ENCODE peak calls at places on chromosomes 5 and 9, in nine cellular contexts. C is heart left ventricle; E is H1; T is endodermal cell; Z is aorta; G is testis; M is transverse colon; O is SJCRH30; X is CD8-positive, alpha-beta memory T cell. K is an unnamed sample. For H3K27me3 and H3K4me1, the result is how much of the 10 kb centered on the place peaks cover.

GRCh38 chr5:137838976-137839375 is 28.7 kb upstream of the MYOT start:
- DNase-seq in C (no peak), E (no peak), T (no peak), Z (no peak), G (no peak), M (no peak), O (no peak), X (no peak), K (no peak)

GRCh38 chr9:87850405-87850804 is 32.3 kb upstream of the SPATA31E1 start:
- DNase-seq in C (no peak), E (no peak), T (no peak), Z (peak), G (no peak), M (no peak), O (no peak), X (no peak), K (no peak)

GRCh38 chr9:94054731-94055130 is 29.5 kb upstream of the PTPDC1 start:
- DNase-seq in C (no peak), E (no peak), T (no peak), Z (no peak), G (no peak), M (no peak), O (no peak), X (no peak), K (no peak)

GRCh38 chr9:1869843-1870242 is 145.3 kb upstream of the SMARCA2 start:
- DNase-seq in C (no peak), E (peak), T (peak), Z (no peak), G (peak), M (no peak), O (peak), X (no peak), K (no peak)

GRCh38 chr5:148290271-148291195 is 21.7 kb upstream of the SPINK7 start:
- DNase-seq in C (no peak), E (no peak), T (peak), Z (no peak), G (no peak), M (no peak), O (peak), X (no peak), K (no peak)

GRCh38 chr9:126145887-126146253 is 180.8 kb upstream of the MVB12B start:
- DNase-seq in C (no peak), E (no peak), T (no peak), Z (no peak), G (no peak), M (no peak), O (no peak), X (no peak), K (no peak)

GRCh38 chr9:137310190-137311052 is 8.3 kb upstream of the NRARP start:
- DNase-seq in C (no peak), E (peak), T (peak), Z (peak), G (no peak), M (peak), O (no peak), X (no peak), K (peak)

GRCh38 chr5:122775713-122776084 is 819 bp downstream of the SNX2 start:
- DNase-seq in C (no peak), E (no peak), T (no peak), Z (no peak), G (no peak), M (no peak), O (no peak), X (no peak), K (no peak)

GRCh38 chr9:127279717-127280285 is 15.2 kb downstream of the GARNL3 start:
- DNase-seq in C (no peak), E (no peak), T (no peak), Z (no peak), G (no peak), M (no peak), O (peak), X (no peak), K (no peak)

GRCh38 chr9:35555246-35555701 is 49.8 kb upstream of the TESK1 start:
- DNase-seq in C (no peak), E (no peak), T (no peak), Z (no peak), G (no peak), M (no peak), O (no peak), X (no peak), K (peak)

GRCh38 chr9:85522459-85523092 is 219.2 kb downstream of the AGTPBP1 start:
- DNase-seq in C (peak), E (peak), T (peak), Z (peak), G (peak), M (peak), O (no peak), X (no peak), K (peak)

GRCh38 chr5:30105186-30105585 is 1088.3 kb upstream of the CDH6 start:
- DNase-seq in C (no peak), E (no peak), T (no peak), Z (no peak), G (no peak), M (no peak), O (no peak), X (no peak), K (no peak)

GRCh38 chr9:127035948-127036347 is 86.5 kb downstream of the ANGPTL2 start:
- DNase-seq in C (peak), E (no peak), T (peak), Z (peak), G (no peak), M (no peak), O (no peak), X (no peak), K (peak)

GRCh38 chr9:130451004-130451390 is 6.2 kb downstream of the ASS1 start:
- DNase-seq in C (peak), E (no peak), T (no peak), Z (no peak), G (no peak), M (no peak), O (no peak), X (no peak), K (peak)

GRCh38 chr9:136643596-136644342 is 18.9 kb upstream of the EGFL7 start:
- DNase-seq in C (peak), E (peak), T (no peak), Z (no peak), G (no peak), M (no peak), O (no peak), X (no peak), K (peak)

GRCh38 chr5:32225445-32225844 is 51.3 kb upstream of the GOLPH3 start:
- DNase-seq in C (peak), E (no peak), T (no peak), Z (no peak), G (peak), M (no peak), O (no peak), X (no peak), K (no peak)

DNA sequence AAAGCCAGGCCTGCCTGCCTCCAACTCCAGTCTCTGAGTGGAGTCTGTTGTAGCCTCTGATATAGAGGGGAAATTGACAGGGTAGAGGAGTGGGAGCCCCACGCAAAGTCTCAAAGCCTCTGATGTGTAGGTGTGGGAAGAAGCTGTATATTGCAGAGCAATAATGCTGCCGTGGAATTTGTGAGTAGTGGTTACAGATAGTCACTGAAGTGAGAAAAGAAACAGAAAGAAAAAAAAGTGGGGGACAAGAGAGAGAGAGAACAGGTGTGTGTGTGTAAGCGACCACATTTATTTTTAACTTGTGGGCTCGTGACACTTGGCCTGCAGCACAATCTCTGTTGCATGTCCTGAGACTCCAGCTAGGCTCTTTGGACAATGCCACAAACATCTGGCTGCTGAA is 227.8 kb downstream of the NSG2 start:
- DNase-seq in C (no peak), E (no peak), T (no peak), Z (no peak), G (no peak), M (peak), O (no peak), X (no peak), K (no peak)
- H3K27me3 ChIP-seq in C (under half), E (under half), T (under half), Z (under half), G (under half), M (under half), O (under half), X (under half), K (under half)

GRCh38 chr5:14268236-14268701 is 125.1 kb downstream of the TRIO start:
- DNase-seq in C (peak), E (no peak), T (peak), Z (no peak), G (no peak), M (no peak), O (peak), X (no peak), K (no peak)
- H3K4me1 ChIP-seq in C (half or more), E (under half), T (under half), Z (under half), G (under half), M (under half), O (half or more), X (under half), K (under half)

GRCh38 chr9:15115041-15115440 is 192.0 kb downstream of the TTC39B start:
- DNase-seq in C (no peak), E (no peak), T (no peak), Z (no peak), G (no peak), M (no peak), O (peak), X (no peak), K (no peak)
- H3K27me3 ChIP-seq in C (under half), E (under half), T (under half), Z (under half), G (under half), M (under half), O (under half), X (under half), K (under half)

GRCh38 chr5:141636106-141636412 is 590 bp downstream of the HDAC3 start:
- DNase-seq in C (no peak), E (no peak), T (no peak), Z (no peak), G (no peak), M (no peak), O (no peak), X (no peak), K (no peak)
- H3K4me1 ChIP-seq in C (under half), E (under half), T (under half), Z (under half), G (under half), M (under half), O (under half), X (under half), K (under half)

DNA sequence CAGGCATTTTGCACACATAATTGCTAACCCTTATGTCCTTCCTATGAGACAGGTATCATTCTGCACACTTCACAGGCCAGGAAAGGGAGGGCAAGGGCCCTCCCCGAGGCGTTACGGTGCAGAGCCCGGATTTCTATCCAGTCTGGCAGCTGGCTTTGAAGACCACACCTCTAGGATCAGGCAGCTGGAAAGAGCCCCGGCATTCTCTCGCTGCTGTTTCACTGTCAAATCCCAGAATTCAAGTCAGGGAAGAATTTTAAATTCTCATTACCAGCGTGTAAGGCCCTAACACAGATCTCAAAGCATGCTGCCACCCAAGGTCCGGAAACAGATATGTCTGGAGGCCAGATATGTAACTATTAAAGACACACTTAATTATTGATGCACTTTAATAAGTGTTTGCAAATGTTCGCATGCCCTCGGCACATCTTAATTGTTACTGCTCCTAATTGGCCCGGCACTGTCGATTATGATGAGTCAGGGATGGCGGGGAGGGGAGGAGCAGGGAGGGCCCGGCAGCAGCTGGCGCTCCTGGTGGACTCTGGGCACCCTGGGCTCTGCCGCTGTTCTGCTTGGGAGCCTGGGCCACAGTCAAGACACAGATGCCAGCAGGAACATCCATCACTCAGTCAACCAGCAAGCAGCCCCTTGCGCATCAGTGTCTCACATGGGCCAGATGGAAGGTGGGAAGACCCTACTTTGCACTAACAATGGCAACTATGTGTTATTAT is 76.3 kb upstream of the BARHL1 start:
- DNase-seq in C (no peak), E (no peak), T (no peak), Z (no peak), G (no peak), M (no peak), O (peak), X (no peak), K (no peak)
- H3K27me3 ChIP-seq in C (under half), E (under half), T (under half), Z (under half), G (under half), M (under half), O (half or more), X (under half), K (under half)

GRCh38 chr5:158563774-158564390 is 535.8 kb downstream of the EBF1 start:
- DNase-seq in C (no peak), E (no peak), T (no peak), Z (no peak), G (no peak), M (no peak), O (peak), X (no peak), K (no peak)
- H3K4me1 ChIP-seq in C (under half), E (under half), T (under half), Z (under half), G (under half), M (under half), O (under half), X (under half), K (under half)

GRCh38 chr5:37836173-37837100 is 3.4 kb downstream of the GDNF start:
- DNase-seq in C (no peak), E (peak), T (peak), Z (peak), G (no peak), M (no peak), O (peak), X (no peak), K (peak)
- H3K27me3 ChIP-seq in C (under half), E (half or more), T (half or more), Z (under half), G (under half), M (half or more), O (under half), X (under half), K (under half)

DNA sequence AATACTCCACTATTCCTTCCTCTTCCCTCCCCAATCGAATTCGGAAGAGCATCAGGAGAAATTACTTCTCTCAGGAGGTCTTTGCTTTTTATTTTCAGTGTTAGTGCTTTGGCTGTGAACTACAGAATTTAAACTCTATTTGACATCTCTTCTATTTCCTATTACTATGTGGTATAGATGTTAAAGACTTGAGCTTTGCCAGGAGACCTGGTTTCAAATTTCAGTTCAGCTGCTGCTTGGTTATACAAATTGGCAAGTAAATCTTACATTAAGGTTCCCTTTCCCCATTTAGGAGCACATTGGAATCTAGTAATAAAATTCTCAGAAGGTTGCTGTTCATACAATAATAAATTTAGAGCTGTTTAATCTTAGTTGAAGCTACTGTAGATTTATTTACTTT is 13.1 kb downstream of the UHRF2 start:
- DNase-seq in C (no peak), E (no peak), T (no peak), Z (no peak), G (no peak), M (no peak), O (peak), X (no peak), K (no peak)
- H3K4me1 ChIP-seq in C (half or more), E (under half), T (under half), Z (under half), G (under half), M (under half), O (under half), X (under half), K (under half)

DNA sequence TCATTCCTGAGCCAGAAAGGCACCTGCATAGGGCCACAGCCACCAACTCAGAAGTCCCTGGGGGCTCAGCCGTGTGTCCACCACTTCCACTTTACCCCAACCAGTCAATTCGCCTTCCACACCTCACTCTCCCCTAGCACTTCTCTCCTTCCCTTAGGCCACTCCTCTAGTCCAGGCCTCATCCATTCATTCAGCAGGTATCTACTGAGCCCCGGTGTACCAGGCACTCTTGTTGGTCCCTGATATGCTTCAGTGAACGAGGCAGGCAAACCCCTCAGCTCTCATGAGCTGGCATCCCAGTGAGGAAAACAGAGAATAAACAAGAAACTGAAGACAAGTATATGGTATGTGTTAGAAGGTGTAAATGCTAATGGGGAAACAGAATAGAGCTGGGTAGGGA is 28.7 kb downstream of the NDUFA8 start:
- DNase-seq in C (no peak), E (no peak), T (no peak), Z (no peak), G (no peak), M (no peak), O (no peak), X (no peak), K (no peak)
- H3K27me3 ChIP-seq in C (under half), E (under half), T (under half), Z (under half), G (under half), M (under half), O (under half), X (under half), K (under half)

GRCh38 chr9:37149646-37150308 is 29.4 kb downstream of the ZCCHC7 start:
- DNase-seq in C (no peak), E (no peak), T (no peak), Z (no peak), G (no peak), M (no peak), O (no peak), X (no peak), K (no peak)

GRCh38 chr9:37151802-37152201 is 31.4 kb downstream of the ZCCHC7 start:
- DNase-seq in C (no peak), E (no peak), T (no peak), Z (no peak), G (no peak), M (no peak), O (no peak), X (no peak), K (no peak)

GRCh38 chr9:37155601-37156000 is 35.2 kb downstream of the ZCCHC7 start:
- DNase-seq in C (no peak), E (no peak), T (no peak), Z (no peak), G (no peak), M (no peak), O (no peak), X (no peak), K (no peak)

GRCh38 chr9:37156205-37156604 is 35.8 kb downstream of the ZCCHC7 start:
- DNase-seq in C (no peak), E (no peak), T (no peak), Z (no peak), G (no peak), M (no peak), O (no peak), X (no peak), K (no peak)

DNA sequence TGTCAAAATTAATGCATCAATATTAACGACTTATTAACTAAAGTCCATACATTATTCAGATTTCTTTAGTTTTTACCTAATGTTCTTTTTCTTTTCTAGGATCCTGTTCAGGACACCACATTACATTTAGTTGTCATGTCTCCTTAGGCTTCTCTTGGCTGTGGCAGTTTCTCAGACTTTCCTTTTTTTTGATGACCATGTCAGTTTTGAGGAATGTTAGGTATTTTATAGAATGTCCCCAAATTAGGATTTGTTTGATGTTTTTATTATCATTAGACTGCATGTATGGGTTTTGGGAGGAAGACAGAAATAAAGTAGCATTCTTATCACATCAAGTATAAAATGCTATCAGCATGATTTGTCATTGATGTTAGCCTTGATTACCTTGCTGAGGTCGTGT is 32.0 kb downstream of the ZCCHC7 start:
- DNase-seq in C (no peak), E (no peak), T (no peak), Z (no peak), G (no peak), M (no peak), O (no peak), X (no peak), K (no peak)
- H3K4me1 ChIP-seq in C (under half), E (under half), T (under half), Z (under half), G (under half), M (under half), O (under half), X (under half), K (under half)